ENCODE peak calls at places on chromosomes 6 and 20, in six cellular contexts. W is NCI-H2171, J is body of pancreas, H is GM06990, P is glutamatergic neuron, N is AG04450. I is an unnamed sample.

GRCh38 chr6:91580635-91581034 is 993.8 kb upstream of the MAP3K7 start:
- DNase-seq in W (no peak), N (peak), J (no peak), H (no peak), P (no peak), I (no peak)

GRCh38 chr6:43274916-43275597 is 23.0 kb upstream of the SLC22A7 start:
- DNase-seq in P (no peak), H (no peak), N (no peak), W (no peak), J (peak), I (peak)

GRCh38 chr6:8481727-8482126 is 46.4 kb upstream of the SLC35B3 start:
- DNase-seq in J (no peak), W (no peak), H (no peak), P (no peak), N (no peak), I (no peak)

GRCh38 chr6:131053546-131054240 is 9.4 kb downstream of the EPB41L2 start:
- DNase-seq in W (no peak), J (no peak), P (no peak), N (no peak), H (no peak), I (no peak)

GRCh38 chr6:79602859-79603258 is 28.3 kb upstream of the SH3BGRL2 start:
- DNase-seq in H (no peak), P (no peak), J (no peak), N (no peak), W (peak), I (no peak)

GRCh38 chr20:7775072-7775471 is 165.2 kb downstream of the HAO1 start:
- DNase-seq in W (no peak), H (no peak), J (no peak), P (no peak), N (no peak), I (no peak)

GRCh38 chr20:20085071-20085470 is 32.7 kb downstream of the CFAP61 start:
- DNase-seq in P (no peak), J (no peak), W (no peak), N (no peak), H (no peak), I (no peak)

GRCh38 chr6:150055131-150055530 is 13.8 kb downstream of the ULBP3 start:
- DNase-seq in J (no peak), P (no peak), N (no peak), H (no peak), W (no peak), I (no peak)

GRCh38 chr6:42154461-42155209 is 12.2 kb upstream of the C6orf132 start:
- DNase-seq in W (no peak), H (no peak), P (no peak), N (no peak), J (no peak), I (no peak)

GRCh38 chr20:37384683-37385174 is 38.8 kb downstream of the SRC start:
- DNase-seq in N (no peak), H (peak), P (peak), J (peak), W (peak), I (peak)

GRCh38 chr6:86856937-86857563 is 80.3 kb upstream of the HTR1E start:
- DNase-seq in J (peak), W (peak), H (no peak), N (no peak), P (peak), I (peak)

GRCh38 chr6:155400022-155400965 is 55.3 kb downstream of the NOX3 start:
- DNase-seq in J (no peak), W (no peak), H (no peak), N (no peak), P (no peak), I (no peak)

GRCh38 chr6:27144740-27145079 is 102.8 kb upstream of the PRSS16 start:
- DNase-seq in P (no peak), W (no peak), J (no peak), N (no peak), H (no peak), I (no peak)

GRCh38 chr6:75530696-75531095 is 37.1 kb upstream of the FILIP1 start:
- DNase-seq in N (no peak), P (no peak), W (no peak), H (no peak), J (no peak), I (no peak)

GRCh38 chr6:129440691-129441090 is 269.3 kb downstream of the ARHGAP18 start:
- DNase-seq in N (no peak), P (peak), J (no peak), H (no peak), W (no peak), I (no peak)

GRCh38 chr6:55034752-55035151 is 139.6 kb upstream of the HCRTR2 start:
- DNase-seq in W (no peak), P (no peak), H (no peak), N (no peak), J (no peak), I (no peak)

GRCh38 chr6:152380993-152381898 is 255.9 kb downstream of the SYNE1 start:
- DNase-seq in H (no peak), N (peak), W (no peak), P (peak), J (peak), I (no peak)

GRCh38 chr6:15131234-15132195 is 114.4 kb upstream of the JARID2 start:
- DNase-seq in W (peak), H (no peak), N (no peak), P (peak), J (no peak), I (no peak)

GRCh38 chr6:27442932-27443331 is 30.0 kb downstream of the ZNF184 start:
- DNase-seq in P (no peak), H (no peak), J (no peak), N (no peak), W (no peak), I (no peak)

GRCh38 chr6:63456734-63457133 is 115.5 kb upstream of the LOC128125822 start:
- DNase-seq in P (no peak), J (no peak), N (no peak), W (no peak), H (no peak), I (no peak)

GRCh38 chr20:24337074-24337473 is 132.4 kb upstream of the SYNDIG1 start:
- DNase-seq in J (no peak), H (no peak), N (peak), P (no peak), W (no peak), I (no peak)

GRCh38 chr6:95133578-95133977 is 443.8 kb upstream of the MANEA start:
- DNase-seq in W (no peak), N (no peak), P (no peak), H (no peak), J (no peak), I (no peak)

GRCh38 chr6:57267586-57268293 is 45.6 kb upstream of the RAB23 start:
- DNase-seq in W (no peak), P (peak), H (peak), N (peak), J (peak), I (no peak)

GRCh38 chr6:117165921-117166499 is 99.3 kb upstream of the VGLL2 start:
- DNase-seq in W (no peak), J (no peak), H (no peak), P (no peak), N (no peak), I (no peak)

GRCh38 chr6:116144590-116144989 is 18.7 kb upstream of the COL10A1 start:
- DNase-seq in N (peak), H (no peak), W (no peak), P (no peak), J (no peak), I (no peak)

GRCh38 chr6:26305097-26305841 is 59.7 kb upstream of the BTN3A2 start:
- DNase-seq in P (peak), H (peak), J (peak), N (no peak), W (peak), I (no peak)

I was measured in GM12891.